ENCODE peak calls at places on chromosomes 13 and 19, in eight cellular contexts. Q is lower lobe of right lung, H is tibial artery, N is epithelial cell of prostate, Z is astrocyte, A is WERI-Rb-1, E is A549, P is heart right ventricle. V is an unnamed sample.

GRCh38 chr13:31209819-31210209 is 10.0 kb downstream of the B3GLCT start:
- DNase-seq in N (no peak), Q (no peak), E (no peak), Z (no peak), P (no peak), H (no peak), A (no peak), V (no peak)

GRCh38 chr13:114030666-114031610 is 57.1 kb upstream of the C13orf46 start:
- DNase-seq in Z (no peak), H (no peak), A (no peak), E (no peak), P (no peak), N (no peak), Q (no peak), V (no peak)

GRCh38 chr19:16217671-16218464 is 20.2 kb downstream of the AP1M1 start:
- DNase-seq in Q (no peak), Z (no peak), P (no peak), A (no peak), N (no peak), E (no peak), H (no peak), V (no peak)

GRCh38 chr13:95033890-95034289 is 267.4 kb downstream of the ABCC4 start:
- DNase-seq in E (no peak), H (no peak), A (no peak), P (no peak), Z (no peak), N (no peak), Q (no peak), V (no peak)

GRCh38 chr19:8320564-8321066 is 560 bp downstream of the NDUFA7 start:
- DNase-seq in E (no peak), Z (no peak), H (no peak), P (no peak), N (no peak), A (no peak), Q (no peak), V (no peak)

GRCh38 chr19:35268546-35269424 is at the start of gene USF2:
- DNase-seq in A (peak; percentile 76), Q (peak; percentile 86), N (no peak), H (peak; percentile 69), P (peak; percentile 79), Z (peak; percentile 34), E (peak; percentile 93), V (peak; percentile 41)

GRCh38 chr19:11088508-11089253 is 582 bp upstream of the LDLR start:
- DNase-seq in P (no peak), Z (no peak), H (peak; percentile 58), A (no peak), N (no peak), Q (no peak), E (no peak), V (no peak)

GRCh38 chr19:27750697-27751391 is 1462.1 kb downstream of the UQCRFS1 start:
- DNase-seq in N (no peak), H (peak; percentile 5), E (no peak), A (no peak), P (no peak), Q (no peak), Z (no peak), V (no peak)

GRCh38 chr19:49832556-49832955 is 14.5 kb downstream of the MED25 start:
- DNase-seq in E (no peak), Z (no peak), H (no peak), A (no peak), Q (no peak), N (no peak), P (no peak), V (no peak)

DNA sequence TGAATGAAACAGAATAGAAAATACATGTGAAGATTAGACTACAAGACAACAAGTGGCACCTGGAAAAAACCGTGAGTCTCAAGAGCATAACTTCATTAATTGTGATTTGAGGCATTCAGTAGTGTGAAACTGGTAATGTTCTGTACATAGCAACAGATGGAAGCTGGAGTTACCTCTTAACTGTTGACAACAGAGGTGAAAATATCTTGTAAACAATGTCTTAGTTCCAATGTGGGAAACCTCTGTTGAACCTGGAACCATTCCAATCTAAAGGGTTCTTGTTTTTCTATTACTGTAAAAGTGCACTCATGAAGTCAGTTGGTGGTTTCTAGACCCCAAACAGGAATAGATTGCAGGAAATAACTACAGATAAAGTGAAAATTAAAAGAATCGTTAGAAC is 728.4 kb downstream of the SLITRK1 start:
- DNase-seq in A (no peak), H (no peak), Q (no peak), E (no peak), N (no peak), P (no peak), Z (no peak), V (no peak)
- H3K27ac ChIP-seq in A (no peak overlapping the region), H (no peak overlapping the region), Q (no peak overlapping the region), E (no peak overlapping the region), N (no peak overlapping the region), P (no peak overlapping the region), Z (no peak overlapping the region), V (no peak overlapping the region)

GRCh38 chr19:1098177-1099051 is 3.2 kb upstream of the POLR2E start:
- DNase-seq in A (no peak), H (no peak), P (no peak), Q (peak; percentile 76), Z (no peak), E (peak; percentile 82), N (no peak), V (no peak)
- H3K27ac ChIP-seq in A (no peak overlapping the region), H (peak overlapping the region; percentile 99), P (peak overlapping the region; percentile 48), Q (peak overlapping the region; percentile 92), Z (peak overlapping the region; percentile 58), E (peak overlapping the region; percentile 90), N (peak overlapping the region; percentile 76), V (no peak overlapping the region)

DNA sequence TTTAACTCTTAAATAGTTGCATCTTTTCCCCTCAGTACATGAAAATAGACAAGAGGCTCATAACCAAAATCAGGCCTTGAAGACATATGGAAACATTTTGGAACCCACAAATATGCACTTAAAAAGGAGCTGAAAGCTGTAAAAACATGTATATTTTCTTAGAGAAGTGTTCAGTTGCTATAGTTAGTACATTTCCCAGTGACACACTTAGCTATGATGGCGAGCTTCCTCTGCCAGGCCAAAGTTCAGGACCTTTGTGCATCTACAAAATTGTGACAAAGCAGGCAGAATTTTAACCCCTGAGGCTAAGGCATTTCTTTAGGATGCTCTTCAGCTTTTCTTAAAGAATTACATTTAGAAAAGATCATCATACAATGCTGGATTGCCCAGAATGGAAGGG is 54.5 kb downstream of the RCBTB2 start:
- DNase-seq in H (no peak), N (no peak), A (no peak), Q (no peak), P (no peak), Z (peak; percentile 10), E (no peak), V (no peak)
- H3K27ac ChIP-seq in H (no peak overlapping the region), N (no peak overlapping the region), A (no peak overlapping the region), Q (no peak overlapping the region), P (no peak overlapping the region), Z (no peak overlapping the region), E (no peak overlapping the region), V (no peak overlapping the region)

GRCh38 chr19:30556230-30556711 is 184.1 kb downstream of the ZNF536 start:
- DNase-seq in Z (no peak), H (no peak), P (no peak), Q (no peak), A (peak; percentile 51), E (no peak), N (no peak), V (no peak)

GRCh38 chr19:30558793-30559192 is 186.6 kb downstream of the ZNF536 start:
- DNase-seq in Q (no peak), P (no peak), E (no peak), A (no peak), H (no peak), N (no peak), Z (no peak), V (no peak)

GRCh38 chr19:30557212-30557611 is 185.0 kb downstream of the ZNF536 start:
- DNase-seq in Q (no peak), P (no peak), A (peak; percentile 55), N (no peak), H (no peak), E (no peak), Z (no peak), V (no peak)

GRCh38 chr19:30559446-30559845 is 187.3 kb downstream of the ZNF536 start:
- DNase-seq in A (no peak), N (no peak), Q (no peak), E (no peak), Z (no peak), H (no peak), P (no peak), V (no peak)

DNA sequence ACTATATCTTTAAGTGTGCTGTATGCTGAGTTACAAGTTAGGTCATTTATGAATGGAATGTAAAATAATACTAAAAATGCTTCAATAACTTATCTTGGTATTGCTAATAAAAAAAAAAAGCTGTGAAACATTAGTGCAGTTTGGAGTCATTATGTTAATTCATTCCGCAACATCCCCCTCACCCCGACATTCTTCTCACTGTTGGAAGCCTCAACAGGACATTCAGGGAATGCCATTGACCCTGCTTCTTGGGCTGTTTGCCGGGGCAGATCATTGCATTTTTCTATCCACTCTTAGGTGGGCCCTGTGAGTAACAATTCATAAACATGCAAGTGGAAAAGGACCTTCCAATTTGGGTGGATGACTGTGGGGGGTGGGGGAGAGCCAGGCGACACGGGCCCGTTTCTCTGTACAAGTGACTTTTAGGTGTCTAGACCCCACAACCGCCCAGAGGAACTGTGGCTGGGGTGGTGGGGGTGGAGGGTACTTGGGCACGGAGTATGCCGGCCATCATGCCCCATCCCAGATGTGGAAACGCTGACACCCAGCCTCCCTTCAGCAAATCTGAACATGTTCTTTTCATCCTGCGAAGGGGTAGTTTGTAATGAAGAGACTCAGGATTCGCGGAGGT is 185.9 kb downstream of the ZNF536 start:
- DNase-seq in Q (no peak), A (no peak), Z (no peak), P (no peak), N (no peak), H (no peak), E (no peak), V (no peak)
- H3K27ac ChIP-seq in Q (no peak overlapping the region), A (no peak overlapping the region), Z (no peak overlapping the region), P (no peak overlapping the region), N (no peak overlapping the region), H (no peak overlapping the region), E (no peak overlapping the region), V (no peak overlapping the region)

GRCh38 chr13:110309661-110310524 is 2.8 kb downstream of the COL4A2 start:
- DNase-seq in N (no peak), H (no peak), Q (no peak), Z (no peak), E (no peak), A (peak; percentile 3), P (no peak), V (no peak)

GRCh38 chr13:110307697-110308376 is 753 bp downstream of the COL4A2 start:
- DNase-seq in Z (peak; percentile 56), Q (no peak), A (peak; percentile 62), E (peak; percentile 36), N (no peak), P (no peak), H (no peak), V (no peak)

GRCh38 chr13:110309159-110309476 is 2.0 kb downstream of the COL4A2 start:
- DNase-seq in E (no peak), P (no peak), Q (no peak), Z (no peak), H (no peak), N (no peak), A (no peak), V (no peak)

GRCh38 chr13:110306960-110307696 is at the start of the genes COL4A1 and COL4A2:
- DNase-seq in E (peak; percentile 49), P (peak; percentile 81), Z (peak; percentile 66), A (peak; percentile 79), H (peak; percentile 78), Q (peak; percentile 68), N (no peak), V (peak; percentile 74)

GRCh38 chr13:110308377-110309158 is 1.5 kb downstream of the COL4A2 start:
- DNase-seq in Q (no peak), P (peak; percentile 63), N (no peak), A (peak; percentile 8), H (no peak), Z (peak; percentile 59), E (peak; percentile 24), V (no peak)
- H3K27ac ChIP-seq in Q (peak overlapping the region; percentile 93), P (peak overlapping the region; percentile 98), N (no peak overlapping the region), A (no peak overlapping the region), H (peak overlapping the region; percentile 96), Z (peak overlapping the region; percentile 87), E (peak overlapping the region; percentile 97), V (peak overlapping the region; percentile 78)

V was measured in brain microvascular endothelial cell.